ENCODE peak calls at places on chromosomes 13 and 19, in four cellular contexts. K is psoas muscle, C is COLO829, G is T1000. D is an unnamed sample.

GRCh38 chr13:30976041-30976440 is 43.6 kb downstream of the TEX26 start:
- DNase-seq in G (no peak), C (no peak), K (no peak), D (no peak)

GRCh38 chr19:39599116-39599515 is 3.2 kb upstream of the LGALS13 start:
- DNase-seq in C (no peak), G (no peak), K (no peak), D (peak; percentile 2)

GRCh38 chr19:49427855-49428546 is 2.8 kb downstream of the GFY start:
- DNase-seq in K (no peak), C (no peak), G (no peak), D (no peak)

GRCh38 chr19:55345101-55345817 is 5.6 kb downstream of the KMT5C start:
- DNase-seq in C (no peak), K (no peak), G (no peak), D (no peak)

GRCh38 chr13:52156724-52157251 is 2.6 kb downstream of the NEK3 start:
- DNase-seq in K (no peak), C (no peak), G (no peak), D (no peak)

GRCh38 chr19:16571689-16572331 is 405 bp downstream of the SLC35E1 start:
- DNase-seq in G (no peak), C (no peak), K (no peak), D (no peak)

GRCh38 chr13:45807520-45808099 is 43.9 kb downstream of the SIAH3 start:
- DNase-seq in K (no peak), C (peak; percentile 74), G (no peak), D (peak; percentile 14)

GRCh38 chr13:79735228-79735627 is 254.3 kb downstream of the NDFIP2 start:
- DNase-seq in C (no peak), K (no peak), G (no peak), D (peak; percentile 36)

GRCh38 chr13:59483441-59484116 is 680.1 kb downstream of the DIAPH3 start:
- DNase-seq in G (no peak), C (no peak), K (no peak), D (no peak)

GRCh38 chr19:33373701-33374405 is at the start of gene CEBPG:
- DNase-seq in G (peak; percentile 61), K (peak; percentile 71), C (peak; percentile 40), D (no peak)

GRCh38 chr13:41488124-41488523 is 30.8 kb downstream of the RGCC start:
- DNase-seq in K (no peak), G (no peak), C (no peak), D (no peak)

GRCh38 chr19:17860331-17860992 is 752 bp downstream of the RPL18A start:
- DNase-seq in K (no peak), C (no peak), G (no peak), D (no peak)

GRCh38 chr19:31974290-31974689 is 371.1 kb upstream of the ZNF507 start:
- DNase-seq in G (no peak), K (no peak), C (no peak), D (no peak)

GRCh38 chr13:100089633-100090032 is 740 bp downstream of the PCCA start:
- DNase-seq in G (no peak), C (no peak), K (no peak), D (no peak)

GRCh38 chr13:50617134-50617721 is 226.3 kb downstream of the DLEU7 start:
- DNase-seq in K (no peak), G (no peak), C (peak; percentile 11), D (peak; percentile 94)

GRCh38 chr13:33228645-33229445 is 56.7 kb downstream of the STARD13 start:
- DNase-seq in C (peak; percentile 46), K (no peak), G (no peak), D (peak; percentile 55)

GRCh38 chr13:21673592-21674270 is 2.9 kb downstream of the FGF9 start:
- DNase-seq in G (no peak), K (peak; percentile 52), C (no peak), D (no peak)

GRCh38 chr19:1837625-1838105 is 10.6 kb downstream of the REXO1 start:
- DNase-seq in G (peak; percentile 49), C (peak; percentile 64), K (no peak), D (no peak)

GRCh38 chr13:95809429-95809828 is 132.5 kb downstream of the DNAJC3 start:
- DNase-seq in K (no peak), C (no peak), G (no peak), D (no peak)

GRCh38 chr19:37953125-37953524 is 46.1 kb downstream of the SIPA1L3 start:
- DNase-seq in C (no peak), G (no peak), K (no peak), D (no peak)

GRCh38 chr13:111270126-111270525 is 50.3 kb upstream of the TEX29 start:
- DNase-seq in C (no peak), K (no peak), G (no peak), D (no peak)

GRCh38 chr13:113862766-113863510 is 938 bp downstream of the GAS6 start:
- DNase-seq in C (no peak), K (peak; percentile 55), G (no peak), D (no peak)

GRCh38 chr13:50353651-50354415 is 338.6 kb downstream of the KCNRG start:
- DNase-seq in C (no peak), K (no peak), G (peak; percentile 7), D (peak; percentile 30)

GRCh38 chr19:44788971-44789370 is 11.3 kb downstream of the CBLC start:
- DNase-seq in C (no peak), K (no peak), G (no peak), D (no peak)

GRCh38 chr13:109145631-109146030 is 516.2 kb downstream of the MYO16 start:
- DNase-seq in K (no peak), G (peak; percentile 16), C (peak; percentile 60), D (peak; percentile 48)

GRCh38 chr19:55178781-55179569 is 1.1 kb downstream of the SYT5 start:
- DNase-seq in C (peak; percentile 85), G (peak; percentile 43), K (peak; percentile 61), D (peak; percentile 58)

GRCh38 chr13:113451951-113452421 is 1.3 kb downstream of the ADPRHL1 start:
- DNase-seq in G (no peak), C (no peak), K (peak; percentile 47), D (no peak)

GRCh38 chr13:20351279-20352022 is 119.3 kb upstream of the GJB6 start:
- DNase-seq in K (no peak), G (no peak), C (peak; percentile 60), D (peak; percentile 37)

GRCh38 chr19:10968527-10969081 is 7.8 kb downstream of the SMARCA4 start:
- DNase-seq in K (no peak), G (no peak), C (no peak), D (no peak)

GRCh38 chr19:53659292-53659691 is 27.5 kb downstream of the DPRX start:
- DNase-seq in K (no peak), G (no peak), C (peak; percentile 63), D (no peak)

GRCh38 chr19:39136225-39136940 is 10.8 kb downstream of the PAK4 start:
- DNase-seq in G (no peak), C (no peak), K (no peak), D (no peak)

GRCh38 chr13:63436288-63436687 is 2020.6 kb upstream of the PCDH20 start:
- DNase-seq in K (no peak), G (no peak), C (peak; percentile 6), D (no peak)

GRCh38 chr13:93462151-93462550 is 235.5 kb downstream of the GPC6 start:
- DNase-seq in K (no peak), C (no peak), G (no peak), D (no peak)

GRCh38 chr19:21109116-21109515 is 27.1 kb downstream of the ZNF714 start:
- DNase-seq in C (no peak), K (no peak), G (no peak), D (no peak)

GRCh38 chr13:105603283-105603682 is 932.2 kb downstream of the EFNB2 start:
- DNase-seq in G (no peak), C (no peak), K (no peak), D (no peak)

D was measured in GM04504.